ENCODE peak calls at places on chromosomes 6 and 20, in six cellular contexts. Q, R, G, E, F and J are unnamed samples.

GRCh38 chr6:52603000-52603795 is 26.3 kb upstream of the TRAM2 start:
- DNase-seq in Q (no peak), G (no peak), E (no peak), F (no peak), R (no peak), J (no peak)

GRCh38 chr6:45132059-45132458 is 196.1 kb upstream of the RUNX2 start:
- DNase-seq in E (no peak), R (no peak), G (no peak), Q (no peak), F (no peak), J (no peak)

GRCh38 chr20:61684583-61685235 is 381.0 kb downstream of the TAF4 start:
- DNase-seq in G (no peak), R (no peak), E (no peak), F (no peak), Q (no peak), J (no peak)

GRCh38 chr20:14687317-14687716 is 349.9 kb upstream of the FLRT3 start:
- DNase-seq in R (no peak), E (no peak), Q (no peak), F (no peak), G (no peak), J (no peak)

GRCh38 chr20:7714549-7714948 is 225.7 kb downstream of the HAO1 start:
- DNase-seq in F (peak; percentile 7), G (no peak), E (no peak), Q (no peak), R (no peak), J (no peak)

GRCh38 chr6:139553916-139554315 is 179.5 kb upstream of the CITED2 start:
- DNase-seq in E (no peak), G (no peak), F (no peak), R (no peak), Q (no peak), J (no peak)

GRCh38 chr20:43658068-43658722 is 8.7 kb upstream of the MYBL2 start:
- DNase-seq in Q (no peak), G (no peak), F (peak; percentile 55), E (no peak), R (no peak), J (no peak)

GRCh38 chr20:36830791-36831691 is 44.9 kb upstream of the TLDC2 start:
- DNase-seq in F (no peak), G (peak; percentile 94), Q (no peak), R (peak; percentile 80), E (no peak), J (no peak)

GRCh38 chr20:54172532-54172855 is 1.3 kb downstream of the CYP24A1 start:
- DNase-seq in E (no peak), F (no peak), R (no peak), Q (no peak), G (no peak), J (no peak)

GRCh38 chr6:7166410-7167293 is 58.9 kb downstream of the RREB1 start:
- DNase-seq in E (no peak), Q (no peak), F (no peak), G (no peak), R (no peak), J (no peak)

GRCh38 chr6:18823782-18824386 is 436.7 kb downstream of the RNF144B start:
- DNase-seq in E (no peak), Q (peak; percentile 47), R (no peak), G (no peak), F (no peak), J (no peak)

GRCh38 chr20:2470051-2470431 is 548 bp downstream of the SNRPB start:
- DNase-seq in R (peak; percentile 40), Q (peak; percentile 76), F (peak; percentile 87), E (peak; percentile 56), G (peak; percentile 73), J (peak; percentile 45)

GRCh38 chr6:70166088-70166958 is 136.6 kb downstream of the COL9A1 start:
- DNase-seq in F (peak; percentile 21), R (no peak), Q (peak; percentile 52), E (peak; percentile 9), G (no peak), J (no peak)

GRCh38 chr6:7156666-7157278 is 49.0 kb downstream of the RREB1 start:
- DNase-seq in G (no peak), E (no peak), R (no peak), Q (no peak), F (no peak), J (no peak)

GRCh38 chr6:42916288-42916687 is 435 bp downstream of the PTCRA start:
- DNase-seq in F (no peak), G (no peak), Q (no peak), E (no peak), R (no peak), J (no peak)

GRCh38 chr6:19803331-19804330 is 33.5 kb upstream of the ID4 start:
- DNase-seq in R (no peak), Q (no peak), G (no peak), E (no peak), F (no peak), J (no peak)

GRCh38 chr20:1892122-1892385 is 3.2 kb upstream of the SIRPA start:
- DNase-seq in G (no peak), R (no peak), Q (no peak), E (no peak), F (no peak), J (no peak)

GRCh38 chr6:36692220-36692619 is 5.4 kb upstream of the RAB44 start:
- DNase-seq in G (no peak), E (peak; percentile 56), R (no peak), F (no peak), Q (peak; percentile 88), J (no peak)